ENCODE peak calls at places on chromosomes 5 and 9, in nine cellular contexts. O is GM23338, G is GM12891, K is Panc1, X is GM12878, I is HCT116, F is H1, M is GM12892, Y is stomach. L is an unnamed sample.

GRCh38 chr5:12934722-12935121 is 1009.8 kb downstream of the DNAH5 start:
- DNase-seq in I (no peak), X (no peak), G (no peak), O (no peak), K (no peak), F (no peak), M (no peak), Y (no peak), L (no peak)

GRCh38 chr5:25056846-25057245 is 412.1 kb upstream of the CDH10 start:
- DNase-seq in O (no peak), K (no peak), X (no peak), Y (no peak), I (no peak), F (no peak), M (no peak), G (no peak), L (no peak)

GRCh38 chr5:79771387-79771786 is 81.8 kb downstream of the CMYA5 start:
- DNase-seq in X (no peak), O (no peak), Y (no peak), F (no peak), K (no peak), I (no peak), M (no peak), G (no peak), L (no peak)

GRCh38 chr9:126853667-126854066 is 6.8 kb upstream of the ZBTB34 start:
- DNase-seq in F (no peak), K (no peak), G (no peak), Y (no peak), M (no peak), O (no peak), I (no peak), X (no peak), L (no peak)

GRCh38 chr5:112865128-112865527 is 4.0 kb downstream of the SRP19 start:
- DNase-seq in K (no peak), X (no peak), Y (no peak), I (no peak), O (no peak), F (no peak), G (no peak), M (no peak), L (no peak)

GRCh38 chr9:93193373-93193725 is 9.4 kb downstream of the WNK2 start:
- DNase-seq in I (no peak), X (no peak), Y (peak), K (no peak), G (no peak), F (no peak), O (no peak), M (no peak), L (no peak)

GRCh38 chr5:107619781-107620180 is 51.0 kb downstream of the EFNA5 start:
- DNase-seq in G (no peak), Y (no peak), M (no peak), K (no peak), O (no peak), X (no peak), F (no peak), I (no peak), L (no peak)

GRCh38 chr5:153885166-153885565 is 153.5 kb downstream of the FAM114A2 start:
- DNase-seq in I (no peak), O (no peak), G (no peak), X (no peak), Y (no peak), K (no peak), F (no peak), M (no peak), L (no peak)

GRCh38 chr5:78929833-78930232 is 55.3 kb downstream of the ARSB start:
- DNase-seq in F (no peak), X (no peak), M (no peak), G (no peak), K (no peak), Y (no peak), O (no peak), I (no peak), L (no peak)

GRCh38 chr5:122170630-122171029 is 41.3 kb downstream of the ZNF474 start:
- DNase-seq in X (no peak), I (no peak), O (peak), G (no peak), Y (no peak), F (no peak), M (no peak), K (no peak), L (no peak)

GRCh38 chr5:157492886-157493285 is 32.9 kb downstream of the NIPAL4 start:
- DNase-seq in F (no peak), G (no peak), M (no peak), O (no peak), K (no peak), X (no peak), I (no peak), Y (no peak), L (peak)

GRCh38 chr9:134939836-134940235 is 22.1 kb upstream of the FCN1 start:
- DNase-seq in G (no peak), X (no peak), F (no peak), K (no peak), M (no peak), Y (no peak), O (no peak), I (no peak), L (no peak)

GRCh38 chr9:113011911-113012381 is at the start of gene ZNF883:
- DNase-seq in K (no peak), X (no peak), G (no peak), F (peak), O (peak), M (no peak), Y (peak), I (no peak), L (peak)

GRCh38 chr5:111463304-111463703 is 49.0 kb downstream of the STARD4 start:
- DNase-seq in G (no peak), Y (no peak), F (no peak), X (no peak), I (no peak), M (no peak), O (peak), K (no peak), L (no peak)

GRCh38 chr9:77304543-77304942 is 127.2 kb downstream of the VPS13A start:
- DNase-seq in I (no peak), M (no peak), O (no peak), K (no peak), Y (no peak), X (no peak), F (no peak), G (no peak), L (no peak)

GRCh38 chr5:29229461-29229860 is 1964.0 kb upstream of the CDH6 start:
- DNase-seq in X (no peak), O (no peak), G (no peak), M (no peak), K (no peak), Y (no peak), I (no peak), F (no peak), L (no peak)

GRCh38 chr5:91206103-91206502 is 177.0 kb downstream of the ARRDC3 start:
- DNase-seq in M (no peak), I (no peak), Y (no peak), F (no peak), X (no peak), O (no peak), K (no peak), G (no peak), L (no peak)

GRCh38 chr5:2173067-2173466 is 290.3 kb upstream of the IRX4 start:
- DNase-seq in X (no peak), G (no peak), O (no peak), K (no peak), Y (no peak), I (no peak), F (no peak), M (no peak), L (no peak)

GRCh38 chr9:113738898-113739604 is 137.1 kb upstream of the ZNF618 start:
- DNase-seq in I (no peak), M (no peak), Y (no peak), G (no peak), O (peak), X (no peak), K (no peak), F (no peak), L (no peak)

GRCh38 chr5:75265731-75266130 is 29.1 kb upstream of the ANKRD31 start:
- DNase-seq in G (no peak), K (peak), X (no peak), F (no peak), M (no peak), I (peak), O (peak), Y (no peak), L (no peak)

GRCh38 chr5:135493406-135494180 is 41.4 kb upstream of the TIFAB start:
- DNase-seq in X (no peak), G (no peak), Y (no peak), M (no peak), O (peak), F (no peak), I (peak), K (no peak), L (no peak)
- TF ChIP-seq POLR2AphosphoS5 in X (no peak), G (no peak), Y (peak), M (no peak), O (no peak), F (no peak), I (no peak), K (no peak), L (no peak)

GRCh38 chr9:115154969-115155534 is 37.1 kb upstream of the TNC start:
- DNase-seq in O (no peak), G (no peak), F (no peak), M (no peak), I (no peak), K (no peak), Y (no peak), X (no peak), L (peak)

GRCh38 chr9:115161431-115161830 is 43.5 kb upstream of the TNC start:
- DNase-seq in G (no peak), K (no peak), F (no peak), O (no peak), I (no peak), Y (no peak), M (no peak), X (no peak), L (no peak)

GRCh38 chr9:115157245-115157674 is 39.3 kb upstream of the TNC start:
- DNase-seq in I (peak), Y (no peak), M (no peak), F (no peak), X (no peak), G (no peak), K (no peak), O (no peak), L (peak)

GRCh38 chr9:115162946-115163345 is 45.0 kb upstream of the TNC start:
- DNase-seq in G (no peak), M (no peak), K (no peak), F (no peak), X (no peak), O (no peak), Y (no peak), I (no peak), L (no peak)

DNA sequence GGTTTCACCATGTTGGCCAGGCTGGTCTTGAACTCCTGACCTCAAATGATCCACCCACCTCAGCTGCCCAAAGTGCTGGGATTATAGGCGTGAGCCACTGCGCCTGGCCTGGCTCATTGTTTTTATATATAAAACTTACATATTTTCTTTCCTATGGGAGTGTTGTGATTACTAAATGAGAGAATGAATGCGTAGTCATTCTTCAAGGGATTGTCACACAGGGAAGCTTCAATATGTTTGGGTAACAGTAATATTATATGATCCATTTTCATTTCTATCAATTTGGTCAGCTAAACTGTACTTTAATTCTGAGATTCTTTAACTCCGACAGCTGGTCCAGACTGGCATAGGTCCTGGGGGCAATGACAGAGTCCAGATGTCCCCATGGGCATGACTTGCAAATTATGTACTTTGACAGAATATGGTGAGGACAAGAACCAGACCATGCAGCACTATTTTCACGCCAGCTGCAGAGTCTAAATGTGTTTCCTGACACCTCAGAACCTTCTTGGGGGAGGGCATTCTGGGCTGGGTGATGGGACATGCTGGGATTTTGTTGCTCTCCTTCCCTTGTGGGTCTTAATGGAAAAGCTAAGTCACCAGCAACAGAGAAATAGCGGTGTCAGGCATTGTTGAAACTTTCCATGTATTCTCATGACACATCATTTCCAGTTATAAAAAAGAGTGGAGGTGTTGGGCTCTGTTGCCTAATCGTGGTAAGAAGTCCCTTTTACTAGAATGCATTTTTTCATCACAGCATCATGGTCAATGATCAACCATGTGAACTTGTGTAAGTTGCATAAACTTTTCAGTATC is 40.9 kb upstream of the TNC start:
- DNase-seq in F (no peak), K (no peak), G (no peak), I (no peak), O (no peak), X (no peak), Y (no peak), M (no peak), L (peak)
- TF ChIP-seq POLR2AphosphoS5 in F (no peak), K (no peak), G (no peak), I (no peak), O (no peak), X (no peak), Y (peak), M (no peak), L (peak)

GRCh38 chr5:151085517-151086031 is 4.7 kb upstream of the TNIP1 start:
- DNase-seq in M (no peak), O (no peak), G (no peak), X (no peak), K (no peak), F (no peak), Y (peak), I (no peak), L (peak)
- TF ChIP-seq POLR2AphosphoS5 in M (peak), O (no peak), G (peak), X (peak), K (no peak), F (no peak), Y (peak), I (no peak), L (no peak)

GRCh38 chr5:163436515-163436914 is 880 bp upstream of the CCNG1 start:
- DNase-seq in G (no peak), M (no peak), Y (no peak), I (no peak), X (no peak), F (no peak), K (no peak), O (no peak), L (no peak)

GRCh38 chr5:163437011-163437308 is 435 bp upstream of the CCNG1 start:
- DNase-seq in M (no peak), Y (no peak), G (no peak), X (no peak), O (no peak), F (no peak), I (no peak), K (no peak), L (no peak)

GRCh38 chr5:163432527-163432926 is 4.9 kb upstream of the CCNG1 start:
- DNase-seq in M (no peak), I (no peak), K (no peak), Y (no peak), O (no peak), G (no peak), F (no peak), X (no peak), L (no peak)

GRCh38 chr5:163434410-163434866 is 3.0 kb upstream of the CCNG1 start:
- DNase-seq in O (no peak), I (no peak), G (no peak), F (no peak), X (no peak), M (no peak), K (no peak), Y (peak), L (no peak)

DNA sequence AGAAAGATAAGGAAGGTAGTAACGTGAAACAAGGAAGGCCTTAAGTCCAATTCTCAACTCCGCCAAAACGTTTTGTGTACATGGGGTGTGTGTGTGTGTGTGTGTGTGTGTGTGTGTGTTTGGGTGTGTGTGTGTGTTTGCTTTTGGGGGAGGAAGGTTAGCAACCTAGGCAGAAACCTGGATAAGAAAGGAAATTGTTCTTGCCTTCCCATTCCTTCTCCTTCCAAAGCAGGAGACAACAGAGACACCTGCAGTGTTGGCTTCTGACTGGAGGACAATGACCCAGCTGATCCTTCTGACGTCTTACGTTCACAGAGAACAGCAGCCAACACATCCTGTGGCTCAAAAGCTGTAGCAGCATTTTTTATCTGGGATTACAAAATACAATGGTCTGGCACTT is 4.1 kb upstream of the CCNG1 start:
- DNase-seq in I (no peak), K (no peak), O (no peak), M (no peak), F (no peak), G (no peak), X (no peak), Y (no peak), L (no peak)
- TF ChIP-seq POLR2AphosphoS5 in I (no peak), K (no peak), O (no peak), M (no peak), F (no peak), G (no peak), X (no peak), Y (no peak), L (no peak)

GRCh38 chr5:93503598-93504067 is 77.4 kb downstream of the NR2F1-AS1 start:
- DNase-seq in F (no peak), X (no peak), M (no peak), O (no peak), I (no peak), K (no peak), Y (no peak), G (no peak), L (no peak)
- TF ChIP-seq POLR2AphosphoS5 in F (no peak), X (no peak), M (no peak), O (no peak), I (no peak), K (no peak), Y (no peak), G (no peak), L (no peak)

GRCh38 chr9:122442568-122442967 is 35.2 kb downstream of the OR1J1 start:
- DNase-seq in Y (no peak), I (no peak), K (no peak), X (no peak), O (no peak), F (no peak), G (no peak), M (no peak), L (no peak)

GRCh38 chr9:122444366-122444765 is 33.4 kb downstream of the OR1J1 start:
- DNase-seq in Y (peak), K (no peak), I (no peak), M (no peak), G (no peak), F (no peak), X (no peak), O (no peak), L (peak)

GRCh38 chr9:122445155-122445749 is 32.5 kb downstream of the OR1J1 start:
- DNase-seq in X (no peak), F (no peak), G (no peak), M (no peak), O (no peak), K (no peak), I (no peak), Y (no peak), L (no peak)

GRCh38 chr9:122446819-122447484 is 30.8 kb downstream of the OR1J1 start:
- DNase-seq in X (no peak), G (no peak), Y (no peak), K (no peak), F (no peak), I (no peak), M (no peak), O (no peak), L (no peak)
- TF ChIP-seq POLR2AphosphoS5 in X (no peak), G (no peak), Y (no peak), K (no peak), F (no peak), I (no peak), M (no peak), O (no peak), L (no peak)

DNA sequence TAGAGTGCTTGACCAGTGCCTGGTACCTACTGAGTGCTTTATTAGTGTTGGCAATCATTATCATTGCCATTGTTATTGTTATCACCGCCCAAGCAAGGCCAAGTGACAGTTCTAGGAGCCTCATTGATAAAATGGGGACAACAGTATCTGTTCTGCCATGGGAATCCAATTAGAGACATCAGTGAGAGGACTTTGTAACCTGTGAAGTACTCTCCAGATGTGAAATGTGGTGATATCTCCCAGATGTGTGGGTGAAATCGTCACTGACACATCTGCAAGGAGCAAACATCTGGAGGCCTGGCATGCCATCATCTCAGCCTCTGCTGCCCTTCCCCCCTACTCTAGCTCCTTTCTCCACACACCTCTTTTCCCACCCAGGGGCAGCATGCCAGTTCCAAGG is 260.8 kb downstream of the PAPPA start:
- DNase-seq in F (no peak), I (no peak), K (no peak), M (no peak), Y (no peak), O (no peak), X (no peak), G (no peak), L (no peak)
- TF ChIP-seq POLR2AphosphoS5 in F (no peak), I (no peak), K (no peak), M (no peak), Y (no peak), O (no peak), X (no peak), G (no peak), L (no peak)